ENCODE peak calls at places on chromosomes 12 and 14, in four cellular contexts. L is heart left ventricle, Q is left ventricle myocardium inferior, Y is lower lobe of right lung. A is an unnamed sample.

GRCh38 chr12:21334771-21335325 is at the start of gene SLCO1A2:
- DNase-seq in Q (no peak), L (no peak), Y (no peak), A (no peak)

GRCh38 chr12:27015730-27016076 is 1.5 kb upstream of the TM7SF3 start:
- DNase-seq in Q (no peak), L (no peak), Y (no peak), A (no peak)

GRCh38 chr14:80959448-80960006 is 4.1 kb downstream of the TSHR start:
- DNase-seq in Q (no peak), Y (no peak), L (no peak), A (no peak)

GRCh38 chr12:77062846-77063461 is 2.4 kb downstream of the E2F7 start:
- DNase-seq in Q (no peak), L (peak), Y (no peak), A (no peak)

GRCh38 chr14:105881021-105881930 is 354.9 kb downstream of the TMEM121 start:
- DNase-seq in L (peak), Y (peak), Q (peak), A (no peak)

GRCh38 chr12:50642035-50642451 is 121.9 kb upstream of the ATF1 start:
- DNase-seq in Q (no peak), Y (no peak), L (no peak), A (no peak)

GRCh38 chr12:119894916-119895315 is 17.8 kb upstream of the CIT start:
- DNase-seq in Q (no peak), L (no peak), Y (no peak), A (no peak)

GRCh38 chr12:6863586-6864321 is 3.6 kb upstream of the TPI1 start:
- DNase-seq in L (no peak), Y (no peak), Q (no peak), A (no peak)

GRCh38 chr12:16573652-16574077 is 32.3 kb downstream of the LMO3 start:
- DNase-seq in Y (peak), L (no peak), Q (peak), A (peak)

GRCh38 chr12:52020539-52021336 is 14.0 kb downstream of the TAMALIN start:
- DNase-seq in L (no peak), Y (no peak), Q (no peak), A (no peak)

GRCh38 chr12:130366159-130366558 is 28.5 kb downstream of the PIWIL1 start:
- DNase-seq in Q (no peak), L (no peak), Y (no peak), A (no peak)

GRCh38 chr12:120856980-120857379 is 47.2 kb downstream of the SPPL3 start:
- DNase-seq in Y (no peak), L (no peak), Q (no peak), A (no peak)

GRCh38 chr12:48350249-48351021 is at the start of gene ZNF641:
- DNase-seq in Y (peak), Q (peak), L (peak), A (no peak)

GRCh38 chr14:101582294-101582693 is 21.0 kb downstream of the DIO3 start:
- DNase-seq in Q (peak), L (no peak), Y (no peak), A (no peak)

GRCh38 chr14:51109651-51110050 is 14.7 kb upstream of the TRIM9 start:
- DNase-seq in Q (no peak), Y (no peak), L (no peak), A (no peak)

GRCh38 chr12:54759751-54760150 is 94.6 kb upstream of the MUCL1 start:
- DNase-seq in Y (no peak), Q (no peak), L (no peak), A (peak)

GRCh38 chr12:13293086-13293485 is 96.6 kb downstream of the EMP1 start:
- DNase-seq in Q (no peak), Y (no peak), L (no peak), A (no peak)

GRCh38 chr14:51653096-51653814 is 1.5 kb downstream of the FRMD6 start:
- DNase-seq in L (peak), Y (no peak), Q (no peak), A (peak)

GRCh38 chr12:9130244-9130643 is 14.5 kb upstream of the A2M start:
- DNase-seq in L (no peak), Q (no peak), Y (no peak), A (no peak)

GRCh38 chr14:102568115-102568614 is 24.3 kb upstream of the RCOR1 start:
- DNase-seq in Y (no peak), Q (no peak), L (no peak), A (no peak)

GRCh38 chr12:56751712-56752598 is at the start of gene PRIM1:
- DNase-seq in Q (peak), Y (peak), L (peak), A (no peak)
- TF ChIP-seq CTCF in Q (peak), Y (peak), L (no peak), A (no peak)

GRCh38 chr14:69580009-69580577 is 5.4 kb upstream of the CCDC177 start:
- DNase-seq in Q (no peak), L (no peak), Y (no peak), A (peak)
- TF ChIP-seq CTCF in Q (peak), L (peak), Y (peak), A (peak)

GRCh38 chr12:46263140-46264017 is 5.5 kb downstream of the SLC38A1 start:
- DNase-seq in Q (no peak), Y (no peak), L (no peak), A (no peak)
- TF ChIP-seq CTCF in Q (peak), Y (no peak), L (no peak), A (peak)

DNA sequence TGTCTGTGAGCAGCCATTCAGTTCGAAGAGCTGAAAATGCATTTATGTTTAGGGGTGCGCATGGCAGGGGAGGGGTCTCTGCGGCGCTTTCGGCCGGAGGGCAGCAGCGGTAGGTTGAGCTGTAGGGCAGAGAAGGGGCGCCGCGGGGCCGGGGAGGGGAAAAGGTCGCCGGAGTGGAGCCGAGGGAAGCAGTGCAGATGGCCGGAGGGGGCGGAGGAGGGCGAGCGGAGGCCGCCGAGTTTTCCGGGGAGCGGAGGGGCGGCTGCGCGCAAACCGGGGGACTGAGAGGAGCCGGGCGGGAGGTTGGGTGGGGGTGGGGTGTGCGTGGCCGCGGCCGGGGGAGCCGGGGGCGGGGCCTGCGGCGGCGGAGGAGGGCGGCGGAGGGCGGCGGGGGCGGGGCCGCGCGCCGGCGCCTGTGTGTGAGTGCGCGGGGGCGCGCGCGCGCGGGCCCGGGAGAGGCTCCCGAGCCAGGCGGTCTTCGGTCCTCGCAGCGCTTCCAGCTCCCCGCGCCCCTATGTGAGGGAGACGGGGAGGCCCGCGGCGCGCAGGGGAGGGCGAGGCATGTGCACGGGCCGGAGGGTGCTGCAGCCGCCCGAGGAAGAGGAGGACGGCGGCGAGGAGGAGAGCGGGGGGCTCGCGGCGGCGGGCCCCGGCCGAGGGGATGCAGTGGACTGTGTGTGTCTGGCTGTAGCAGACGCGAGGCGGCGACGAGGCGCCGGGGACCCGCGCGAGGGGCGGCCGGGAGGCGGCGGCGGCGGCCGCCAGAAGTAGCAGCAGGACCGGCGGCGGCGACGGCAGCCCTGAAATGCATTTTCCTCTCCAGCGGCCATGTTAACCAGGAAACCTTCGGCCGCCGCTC is at the start of gene DYRK2:
- DNase-seq in L (peak), Y (peak), Q (peak), A (no peak)
- TF ChIP-seq CTCF in L (peak), Y (no peak), Q (peak), A (no peak)

DNA sequence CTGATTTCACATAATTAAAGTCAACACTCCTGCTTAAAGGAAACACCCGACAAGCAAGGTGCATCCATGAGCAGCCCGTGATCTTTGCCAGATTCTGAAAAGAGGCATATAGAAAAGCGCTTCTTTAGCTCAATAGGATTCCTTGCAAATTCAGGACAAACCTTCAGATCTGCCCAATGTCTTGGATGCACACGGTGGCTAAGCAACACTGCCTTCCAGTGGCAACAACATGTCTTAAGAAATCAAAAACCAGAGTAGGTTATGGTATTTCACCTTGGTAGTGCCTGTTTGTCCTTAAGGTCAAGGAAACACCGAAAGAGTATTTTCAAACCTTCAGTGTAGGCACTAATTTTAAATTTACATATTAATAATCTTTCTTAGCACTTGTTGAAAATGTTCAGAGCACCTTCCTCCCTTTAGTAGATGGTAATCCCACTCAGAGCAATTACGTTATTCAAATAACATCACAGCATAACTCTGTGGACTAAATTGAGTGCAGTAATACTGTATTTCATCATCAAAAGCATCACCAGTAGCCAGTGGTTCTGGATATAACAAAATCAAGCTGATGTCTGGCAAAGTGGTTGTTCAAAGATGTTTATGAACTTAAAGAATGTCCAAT is 58.0 kb upstream of the CDKN3 start:
- DNase-seq in L (no peak), Y (no peak), Q (no peak), A (no peak)
- TF ChIP-seq CTCF in L (peak), Y (peak), Q (no peak), A (peak)

DNA sequence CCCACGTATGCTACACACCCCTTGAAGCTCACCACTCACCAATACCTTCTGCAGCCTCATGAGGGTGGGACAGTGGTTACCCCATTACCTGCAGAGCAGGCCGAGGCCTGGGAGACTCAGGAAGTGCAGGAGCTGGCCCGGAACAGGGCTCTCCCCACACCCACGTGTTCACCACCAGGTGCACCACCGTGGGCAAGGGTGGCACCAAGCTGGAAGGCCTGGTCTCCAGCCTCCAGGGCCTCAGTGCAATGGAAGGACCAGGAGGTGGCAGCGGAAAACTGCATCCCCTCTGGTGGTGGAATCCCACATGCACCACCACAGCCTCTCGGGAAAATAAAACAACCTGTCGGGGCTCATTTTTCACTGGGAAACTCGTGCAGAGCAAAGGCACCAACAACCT is 36.4 kb downstream of the ITPK1 start:
- DNase-seq in Y (no peak), L (no peak), Q (no peak), A (no peak)
- TF ChIP-seq CTCF in Y (no peak), L (no peak), Q (no peak), A (no peak)

DNA sequence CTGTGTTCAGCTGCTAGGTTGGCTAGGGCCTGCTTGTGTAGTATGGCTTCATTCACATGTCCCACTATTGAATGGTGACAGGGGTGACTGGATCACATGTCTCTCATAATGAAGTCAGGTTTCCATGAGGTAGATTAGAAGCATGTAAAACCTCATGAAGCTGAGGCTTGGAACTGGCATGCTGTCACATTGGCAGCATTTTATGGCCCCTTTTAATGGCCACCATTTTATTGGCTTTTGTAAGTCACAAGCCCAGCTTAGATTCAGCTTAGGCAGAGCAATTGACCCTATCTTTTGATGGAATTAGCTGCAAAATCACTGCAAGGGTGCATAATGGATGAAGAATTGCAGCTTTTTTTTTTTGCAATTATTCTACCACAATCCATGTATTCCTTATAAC is 583.5 kb downstream of the MED13L start:
- DNase-seq in Q (no peak), Y (no peak), L (no peak), A (no peak)
- TF ChIP-seq CTCF in Q (no peak), Y (no peak), L (no peak), A (no peak)

GRCh38 chr12:109232731-109233130 is 76.4 kb downstream of the FOXN4 start:
- DNase-seq in Q (no peak), Y (no peak), L (no peak), A (no peak)
- TF ChIP-seq CTCF in Q (no peak), Y (no peak), L (no peak), A (no peak)

GRCh38 chr14:63543826-63544320 is 696 bp upstream of the PPP2R5E start:
- DNase-seq in L (no peak), Q (no peak), Y (no peak), A (no peak)

GRCh38 chr14:63545431-63545830 is 2.3 kb upstream of the PPP2R5E start:
- DNase-seq in L (no peak), Q (no peak), Y (no peak), A (no peak)

GRCh38 chr14:63542231-63542999 is 762 bp downstream of the PPP2R5E start:
- DNase-seq in Q (no peak), Y (peak), L (peak), A (no peak)

GRCh38 chr14:63543000-63543825 is at the start of gene PPP2R5E:
- DNase-seq in Y (peak), Q (peak), L (peak), A (peak)

GRCh38 chr14:63544641-63545234 is 1.6 kb upstream of the PPP2R5E start:
- DNase-seq in Y (no peak), Q (no peak), L (no peak), A (no peak)
- TF ChIP-seq CTCF in Y (peak), Q (peak), L (peak), A (peak)

A was measured in epithelial cell of proximal tubule.